ENCODE peak calls at places on chromosomes 6 and 20, in eight cellular contexts. W, F, U, V, D, E, A and O are unnamed samples. For H3K4me1, the result is how much of the 10 kb centered on the place peaks cover.

GRCh38 chr6:164927288-164928040 is 381.9 kb downstream of the C6orf118 start:
- DNase-seq in A (peak), F (peak), V (peak), W (peak), D (peak), U (peak), E (peak), O (peak)

GRCh38 chr6:119119989-119120388 is 41.5 kb upstream of the FAM184A start:
- DNase-seq in E (no peak), F (peak), A (no peak), W (peak), D (no peak), V (no peak), U (no peak), O (no peak)

GRCh38 chr6:115091461-115091860 is 748.6 kb upstream of the HS3ST5 start:
- DNase-seq in W (no peak), A (no peak), D (no peak), V (no peak), F (no peak), E (no peak), U (no peak), O (no peak)

GRCh38 chr6:75855047-75855446 is 106.0 kb downstream of the MYO6 start:
- DNase-seq in E (no peak), A (no peak), W (peak), D (no peak), V (no peak), F (peak), U (peak), O (peak)

GRCh38 chr20:2195614-2196013 is 94.0 kb downstream of the STK35 start:
- DNase-seq in W (no peak), F (no peak), E (no peak), D (no peak), U (no peak), V (no peak), A (no peak), O (no peak)

GRCh38 chr6:11207199-11207968 is 25.1 kb downstream of the NEDD9 start:
- DNase-seq in D (peak), W (peak), E (peak), F (peak), V (no peak), U (no peak), A (no peak), O (no peak)

GRCh38 chr6:154292855-154293519 is 63.6 kb downstream of the IPCEF1 start:
- DNase-seq in E (no peak), D (no peak), A (no peak), F (peak), V (no peak), U (no peak), W (peak), O (no peak)

GRCh38 chr6:122995930-122996796 is at the start of gene CLVS2:
- DNase-seq in V (no peak), F (peak), U (peak), W (peak), D (peak), E (no peak), A (no peak), O (no peak)

GRCh38 chr6:127160484-127160883 is 42.0 kb downstream of the RSPO3 start:
- DNase-seq in U (no peak), F (no peak), A (no peak), V (no peak), D (no peak), E (no peak), W (no peak), O (no peak)

GRCh38 chr6:138038148-138038870 is 68.9 kb downstream of the PERP start:
- DNase-seq in D (no peak), V (no peak), A (no peak), F (no peak), U (no peak), W (no peak), E (no peak), O (no peak)

GRCh38 chr20:59821201-59821600 is 112.2 kb downstream of the SYCP2 start:
- DNase-seq in E (no peak), D (no peak), W (no peak), V (no peak), F (no peak), A (no peak), U (no peak), O (no peak)

GRCh38 chr20:17835941-17836861 is 132.4 kb downstream of the SNX5 start:
- DNase-seq in E (peak), W (peak), D (no peak), F (peak), A (peak), U (no peak), V (no peak), O (no peak)

GRCh38 chr6:112038268-112038667 is 15.6 kb upstream of the CCN6 start:
- DNase-seq in E (no peak), F (no peak), W (no peak), V (no peak), U (no peak), A (no peak), D (no peak), O (no peak)

GRCh38 chr6:139145661-139146060 is 10.8 kb downstream of the HECA start:
- DNase-seq in E (no peak), F (no peak), V (no peak), U (no peak), A (no peak), W (no peak), D (no peak), O (no peak)
- H3K4me3 ChIP-seq in E (no peak), F (no peak), V (no peak), U (no peak), A (no peak), W (no peak), D (no peak), O (no peak)

GRCh38 chr6:25008707-25009106 is 72.9 kb upstream of the RIPOR2 start:
- DNase-seq in D (no peak), W (no peak), F (no peak), U (no peak), E (no peak), V (no peak), A (no peak), O (no peak)
- H3K4me1 ChIP-seq in D (under half), W (under half), F (under half), U (under half), E (under half), V (under half), A (under half), O (under half)

GRCh38 chr6:34657307-34657978 is 39.1 kb downstream of the ILRUN start:
- DNase-seq in A (no peak), U (no peak), V (no peak), W (peak), E (no peak), F (peak), D (no peak), O (no peak)
- H3K4me3 ChIP-seq in A (peak), U (no peak), V (no peak), W (no peak), E (peak), F (peak), D (peak), O (no peak)

GRCh38 chr6:160519603-160520042 is 144.5 kb downstream of the LPA start:
- DNase-seq in E (no peak), U (no peak), A (no peak), F (no peak), V (no peak), D (no peak), W (no peak), O (peak)
- H3K4me1 ChIP-seq in E (under half), U (under half), A (under half), F (under half), V (under half), D (under half), W (under half), O (under half)

GRCh38 chr20:47350691-47351545 is 5.6 kb downstream of the ZMYND8 start:
- DNase-seq in A (no peak), U (no peak), V (no peak), W (no peak), E (no peak), D (no peak), F (no peak), O (no peak)
- H3K4me3 ChIP-seq in A (no peak), U (no peak), V (no peak), W (peak), E (peak), D (no peak), F (peak), O (no peak)

GRCh38 chr6:144335315-144335861 is 50.3 kb downstream of the UTRN start:
- DNase-seq in D (no peak), V (no peak), A (no peak), U (no peak), E (no peak), W (no peak), F (no peak), O (no peak)
- H3K4me1 ChIP-seq in D (under half), V (under half), A (under half), U (under half), E (half or more), W (under half), F (under half), O (under half)

DNA sequence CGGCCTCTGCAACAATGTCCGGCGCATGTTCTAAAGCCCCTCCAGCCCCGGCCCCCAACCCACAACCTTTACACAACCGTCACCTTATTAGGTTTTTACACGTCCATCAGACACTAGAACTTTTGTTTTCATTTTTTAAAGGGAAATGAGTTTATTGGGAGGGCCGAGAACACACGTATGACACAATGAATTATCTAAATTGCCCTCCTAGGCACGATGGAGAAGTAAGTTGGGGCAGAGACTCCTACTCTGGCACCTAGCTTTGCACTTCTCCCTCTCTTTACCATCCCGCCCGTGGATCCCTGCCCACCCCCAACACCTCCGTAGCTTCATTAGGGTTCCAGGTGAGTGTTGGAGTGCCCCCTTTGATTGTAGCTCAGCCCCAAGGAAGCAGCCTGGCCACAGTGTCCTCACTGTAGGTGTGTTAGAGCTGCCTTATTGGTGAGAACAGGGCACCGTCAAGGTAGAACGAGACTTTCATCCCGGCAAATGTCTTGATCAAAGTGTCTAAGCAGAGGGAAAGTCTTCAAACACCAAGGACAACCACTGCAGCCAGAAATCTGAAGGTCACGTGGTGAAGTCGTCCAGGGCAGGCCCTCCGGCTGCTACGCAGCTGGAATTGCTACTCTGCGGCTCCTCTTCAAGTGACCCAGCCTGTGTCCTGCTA is 1.4 kb upstream of the DLL1 start:
- DNase-seq in V (no peak), D (no peak), F (no peak), W (no peak), U (no peak), A (no peak), E (no peak), O (no peak)
- H3K4me3 ChIP-seq in V (no peak), D (peak), F (peak), W (peak), U (peak), A (peak), E (peak), O (peak)

GRCh38 chr6:79601020-79601609 is 30.0 kb upstream of the SH3BGRL2 start:
- DNase-seq in A (no peak), F (peak), W (peak), U (no peak), D (no peak), V (no peak), E (no peak), O (no peak)
- H3K4me1 ChIP-seq in A (under half), F (under half), W (under half), U (under half), D (under half), V (under half), E (under half), O (under half)